ENCODE peak calls at places on chromosome 15, in five cellular contexts. Q is HCT116, D is GM06990, A is cardiac fibroblast, I is AG09309. P is an unnamed sample.

GRCh38 chr15:78207110-78207458 is 27.3 kb downstream of the ACSBG1 start:
- DNase-seq in Q (no peak), D (no peak), A (no peak), I (no peak), P (no peak)

GRCh38 chr15:70670680-70671079 is 92.7 kb downstream of the UACA start:
- DNase-seq in Q (no peak), D (no peak), A (peak), I (no peak), P (no peak)

GRCh38 chr15:31260646-31261265 is 65.9 kb upstream of the KLF13 start:
- DNase-seq in Q (no peak), D (no peak), A (no peak), I (no peak), P (no peak)

GRCh38 chr15:75782926-75783325 is 60.3 kb upstream of the UBE2Q2 start:
- DNase-seq in Q (no peak), D (no peak), A (no peak), I (no peak), P (no peak)

GRCh38 chr15:48625126-48625525 is 20.4 kb downstream of the FBN1 start:
- DNase-seq in Q (no peak), D (no peak), A (no peak), I (no peak), P (no peak)

GRCh38 chr15:85314653-85315052 is 65.8 kb upstream of the AKAP13 start:
- DNase-seq in Q (no peak), D (no peak), A (no peak), I (no peak), P (peak)

GRCh38 chr15:76936671-76937070 is 5.1 kb downstream of the RCN2 start:
- DNase-seq in Q (no peak), D (no peak), A (peak), I (no peak), P (no peak)

GRCh38 chr15:45548753-45549520 is 26.4 kb upstream of the SLC30A4 start:
- DNase-seq in Q (no peak), D (no peak), A (no peak), I (no peak), P (no peak)

GRCh38 chr15:62071711-62072308 is 5.0 kb downstream of the C2CD4A start:
- DNase-seq in Q (no peak), D (no peak), A (peak), I (no peak), P (no peak)

GRCh38 chr15:32717290-32718081 is at the start of gene GREM1:
- DNase-seq in Q (no peak), D (no peak), A (peak), I (no peak), P (no peak)

GRCh38 chr15:85620321-85621044 is 174.2 kb downstream of the KLHL25 start:
- DNase-seq in Q (no peak), D (no peak), A (peak), I (no peak), P (peak)

GRCh38 chr15:23035964-23036566 is 3.3 kb downstream of the TUBGCP5 start:
- DNase-seq in Q (peak), D (peak), A (peak), I (no peak), P (peak)

GRCh38 chr15:57607570-57608000 is 15.9 kb downstream of the MYZAP start:
- DNase-seq in Q (peak), D (no peak), A (peak), I (no peak), P (no peak)

GRCh38 chr15:60038111-60038521 is 34.0 kb downstream of the FOXB1 start:
- DNase-seq in Q (no peak), D (no peak), A (no peak), I (no peak), P (no peak)

GRCh38 chr15:77446840-77447390 is 26.2 kb downstream of the HMG20A start:
- DNase-seq in Q (no peak), D (no peak), A (no peak), I (no peak), P (no peak)

GRCh38 chr15:76190767-76191538 is 120.3 kb downstream of the ETFA start:
- DNase-seq in Q (peak), D (peak), A (peak), I (no peak), P (peak)

GRCh38 chr15:57384024-57384423 is 7.7 kb downstream of the CGNL1 start:
- DNase-seq in Q (no peak), D (no peak), A (no peak), I (no peak), P (no peak)

GRCh38 chr15:85361306-85361705 is 19.1 kb upstream of the AKAP13 start:
- DNase-seq in Q (no peak), D (peak), A (no peak), I (no peak), P (no peak)

GRCh38 chr15:83155937-83156336 is 48.5 kb downstream of the TM6SF1 start:
- DNase-seq in Q (no peak), D (no peak), A (no peak), I (no peak), P (no peak)

GRCh38 chr15:35186346-35186745 is 101.3 kb upstream of the NANOGP8 start:
- DNase-seq in Q (no peak), D (no peak), A (no peak), I (no peak), P (no peak)

GRCh38 chr15:28914483-28915023 is 28.8 kb downstream of the APBA2 start:
- DNase-seq in Q (no peak), D (no peak), A (no peak), I (no peak), P (no peak)

GRCh38 chr15:24823473-24823872 is 131.3 kb upstream of the SNRPN start:
- DNase-seq in Q (no peak), D (no peak), A (no peak), I (no peak), P (no peak)

GRCh38 chr15:85741662-85742061 is 53.1 kb downstream of the KLHL25 start:
- DNase-seq in Q (no peak), D (no peak), A (no peak), I (no peak), P (no peak)

GRCh38 chr15:29348308-29348914 is 78.8 kb upstream of the NSMCE3 start:
- DNase-seq in Q (no peak), D (no peak), A (no peak), I (no peak), P (no peak)

GRCh38 chr15:57772223-57772957 is 65.9 kb downstream of the POLR2M start:
- DNase-seq in Q (no peak), D (no peak), A (peak), I (no peak), P (no peak)

GRCh38 chr15:57580866-57581265 is 10.8 kb upstream of the MYZAP start:
- DNase-seq in Q (no peak), D (no peak), A (no peak), I (no peak), P (no peak)

GRCh38 chr15:60582370-60583036 is 103.6 kb upstream of the ICE2 start:
- DNase-seq in Q (no peak), D (no peak), A (peak), I (no peak), P (peak)

GRCh38 chr15:50252556-50252955 is 13.0 kb downstream of the HDC start:
- DNase-seq in Q (no peak), D (no peak), A (no peak), I (no peak), P (no peak)

GRCh38 chr15:34621675-34622074 is 38.2 kb upstream of the GOLGA8B start:
- DNase-seq in Q (peak), D (no peak), A (peak), I (no peak), P (no peak)

GRCh38 chr15:38854506-38854905 is 289.9 kb upstream of the RASGRP1 start:
- DNase-seq in Q (no peak), D (no peak), A (no peak), I (peak), P (no peak)

GRCh38 chr15:97993310-97993738 is 32.8 kb downstream of the ARRDC4 start:
- DNase-seq in Q (no peak), D (no peak), A (no peak), I (no peak), P (no peak)

GRCh38 chr15:26838742-26839460 is 28.0 kb upstream of the GABRA5 start:
- DNase-seq in Q (no peak), D (no peak), A (no peak), I (no peak), P (peak)

GRCh38 chr15:48076454-48076853 is 44.3 kb upstream of the SLC24A5 start:
- DNase-seq in Q (no peak), D (no peak), A (no peak), I (no peak), P (no peak)

GRCh38 chr15:60077581-60078359 is 73.7 kb downstream of the FOXB1 start:
- DNase-seq in Q (no peak), D (no peak), A (no peak), I (no peak), P (peak)

GRCh38 chr15:101651753-101652097 is 456 bp downstream of the TM2D3 start:
- DNase-seq in Q (no peak), D (no peak), A (peak), I (no peak), P (no peak)

DNA sequence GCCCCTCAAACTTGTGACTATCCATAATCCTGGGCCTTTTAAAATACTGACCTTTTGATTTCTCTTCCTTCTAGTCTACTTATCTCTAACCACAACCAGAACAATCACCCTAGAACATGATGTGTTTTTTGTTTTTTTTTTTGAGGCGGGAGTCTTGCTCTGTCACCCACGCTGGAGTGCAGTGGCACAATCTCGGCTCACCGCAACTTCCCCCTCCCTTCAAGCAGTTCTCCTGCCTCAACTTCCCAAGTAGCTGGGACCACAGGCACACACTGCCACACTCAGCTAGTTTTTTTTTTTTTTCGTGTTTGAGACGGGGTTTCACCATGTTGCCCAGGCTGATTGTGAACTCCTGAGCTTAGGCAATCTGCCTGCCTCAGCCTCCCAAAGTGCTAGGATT is 25.1 kb downstream of the VPS39 start:
- DNase-seq in Q (no peak), D (no peak), A (no peak), I (no peak), P (no peak)
- TF ChIP-seq CTCF in Q (no peak), D (no peak), A (no peak), I (no peak), P (no peak)

DNA sequence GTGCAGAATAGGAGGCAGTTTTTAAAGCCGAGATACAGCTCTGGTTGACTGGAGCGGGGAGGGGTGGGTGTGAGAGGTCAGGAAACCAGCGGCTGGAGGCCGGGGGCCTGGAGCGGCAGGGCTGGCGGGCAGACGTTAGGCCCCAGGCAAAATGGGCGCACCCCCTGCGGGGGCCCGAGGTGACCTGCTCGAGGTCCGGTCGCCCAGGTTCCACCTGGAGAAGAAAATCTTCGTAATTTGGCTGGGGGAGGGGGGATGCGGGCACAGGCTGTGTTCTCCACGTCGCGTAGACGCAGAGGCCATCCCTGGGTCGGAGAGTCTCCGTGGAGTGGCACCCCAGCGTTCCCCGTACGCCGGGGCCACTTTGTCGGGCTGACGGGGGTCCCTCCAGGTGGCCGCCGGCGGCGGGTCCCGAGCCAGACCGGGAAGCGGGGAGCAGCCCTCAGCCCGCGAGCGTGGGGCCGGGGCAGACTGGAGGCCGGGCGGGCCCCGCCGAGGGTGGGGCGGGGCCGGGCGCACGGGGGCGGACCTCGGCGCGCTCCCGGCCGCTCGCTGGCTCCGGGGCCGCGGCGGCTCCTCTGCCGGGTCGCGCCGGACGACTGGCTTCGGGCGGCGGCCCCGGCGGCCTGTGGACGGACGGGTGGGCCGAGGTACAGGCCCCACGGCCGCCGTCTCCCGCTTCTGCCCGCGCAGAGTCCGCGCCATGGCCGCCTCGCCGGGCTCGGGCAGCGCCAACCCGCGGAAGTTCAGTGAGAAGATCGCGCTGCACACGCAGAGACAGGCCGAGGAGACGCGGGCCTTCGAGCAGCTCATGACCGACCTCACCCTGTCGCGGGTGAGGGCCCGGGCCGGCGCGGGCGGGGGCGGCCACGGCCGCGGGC is at the start of gene CRTC3:
- DNase-seq in Q (no peak), D (peak), A (peak), I (no peak), P (peak)
- TF ChIP-seq CTCF in Q (no peak), D (peak), A (peak), I (no peak), P (no peak)

GRCh38 chr15:40358492-40359353 is 704 bp downstream of the DISP2 start:
- DNase-seq in Q (no peak), D (no peak), A (no peak), I (no peak), P (peak)
- TF ChIP-seq CTCF in Q (peak), D (peak), A (peak), I (peak), P (no peak)

DNA sequence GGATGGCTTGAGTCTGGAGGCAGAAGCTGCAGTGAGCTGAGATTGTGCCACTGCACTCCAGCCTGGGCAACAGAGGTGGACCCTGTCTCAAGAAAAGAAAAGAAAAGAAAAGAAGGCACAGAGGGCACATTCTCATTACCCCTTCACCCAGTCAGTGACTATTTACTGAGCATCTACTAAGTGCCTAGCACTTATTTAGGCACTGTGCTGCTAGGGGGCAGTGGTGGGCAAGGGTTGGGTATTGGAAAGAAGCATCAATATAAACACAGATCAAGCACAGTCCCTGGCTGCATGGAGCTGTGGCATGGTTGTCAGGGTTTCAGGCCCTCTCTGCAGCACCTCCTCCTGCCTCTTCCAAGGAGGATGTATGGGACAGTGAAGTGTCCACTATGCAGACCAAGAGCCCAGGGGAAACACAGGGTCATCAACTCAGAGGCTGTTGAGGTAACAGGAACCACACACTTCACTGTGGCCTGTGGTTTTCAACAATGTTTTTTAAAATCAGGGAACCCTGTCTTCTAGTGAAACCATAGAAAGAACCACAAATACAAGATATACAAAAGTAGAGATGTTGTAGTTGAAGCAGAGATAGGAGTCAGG is 138.5 kb downstream of the RAB11A start:
- DNase-seq in Q (no peak), D (no peak), A (no peak), I (no peak), P (peak)
- TF ChIP-seq CTCF in Q (peak), D (peak), A (no peak), I (no peak), P (no peak)

DNA sequence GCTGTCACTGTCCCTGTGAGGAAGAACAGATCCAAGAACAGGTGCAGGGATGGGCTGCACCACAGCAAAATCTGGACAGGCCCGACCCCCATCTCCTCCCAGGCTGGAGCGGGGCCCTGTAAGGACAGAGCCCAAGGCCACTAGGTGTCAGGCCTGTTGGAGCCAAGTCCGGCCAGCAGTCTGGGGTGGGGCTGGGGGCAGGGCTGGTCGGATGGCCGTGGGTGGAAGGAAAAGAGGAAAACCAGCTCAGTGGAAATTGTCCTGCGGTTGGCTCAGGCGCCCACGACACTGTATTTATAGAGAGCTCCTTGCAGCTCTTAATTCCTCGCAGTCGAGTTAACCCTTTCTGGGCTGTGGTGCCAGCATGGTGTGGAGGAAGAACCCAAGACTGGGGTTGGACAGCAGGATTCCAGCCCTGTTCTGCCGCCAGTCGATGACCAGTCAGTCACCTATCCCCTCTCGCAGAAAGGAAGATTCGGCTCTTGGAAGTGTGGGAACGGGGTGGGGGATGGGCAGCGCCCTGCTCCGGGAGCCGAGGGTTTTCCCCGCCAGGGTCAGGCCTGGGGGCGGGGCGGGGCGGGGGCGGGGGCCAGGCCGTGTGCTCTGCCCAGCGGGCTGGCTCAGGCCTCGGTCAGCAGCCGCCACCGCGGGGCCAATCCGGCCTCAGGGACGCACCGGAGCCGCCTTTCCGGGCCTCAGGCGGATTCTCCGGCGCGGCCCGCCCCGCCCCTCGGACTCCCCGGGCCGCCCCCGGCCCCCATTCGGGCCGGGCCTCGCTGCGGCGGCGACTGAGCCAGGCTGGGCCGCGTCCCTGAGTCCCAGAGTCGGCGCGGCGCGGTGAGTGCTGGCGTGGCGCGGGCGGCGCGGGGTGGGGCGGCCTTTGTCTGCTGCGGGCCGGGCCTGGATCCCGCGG is at the start of gene CD276:
- DNase-seq in Q (peak), D (no peak), A (peak), I (no peak), P (peak)
- TF ChIP-seq CTCF in Q (peak), D (peak), A (no peak), I (peak), P (no peak)

GRCh38 chr15:63586790-63587189 is 10.4 kb upstream of the FBXL22 start:
- DNase-seq in Q (no peak), D (no peak), A (no peak), I (no peak), P (no peak)
- TF ChIP-seq CTCF in Q (no peak), D (no peak), A (no peak), I (no peak), P (no peak)

DNA sequence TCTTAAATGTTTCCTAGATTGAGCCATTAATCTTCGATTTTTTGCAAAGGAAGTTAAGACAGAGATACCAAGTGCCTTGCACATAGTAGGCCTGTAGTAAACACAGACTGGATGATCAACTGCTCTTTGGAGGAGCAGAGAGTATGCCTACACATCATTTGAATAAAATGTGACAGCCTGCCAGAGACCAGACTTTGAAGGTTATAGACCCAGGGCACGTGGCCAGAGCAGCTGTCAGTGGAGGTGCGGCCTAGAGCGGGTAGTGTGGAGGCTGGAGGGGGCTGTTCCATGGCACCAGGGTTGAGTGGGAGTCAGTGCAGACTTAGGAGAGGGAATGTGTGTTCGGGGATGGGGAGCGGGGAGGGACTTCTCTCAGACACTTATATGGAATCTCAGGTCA is 80.8 kb downstream of the SMAD3 start:
- DNase-seq in Q (no peak), D (no peak), A (peak), I (no peak), P (no peak)
- TF ChIP-seq CTCF in Q (no peak), D (no peak), A (no peak), I (no peak), P (no peak)

GRCh38 chr15:74374648-74375302 is 7.3 kb upstream of the CYP11A1 start:
- DNase-seq in Q (no peak), D (no peak), A (no peak), I (no peak), P (no peak)
- TF ChIP-seq CTCF in Q (no peak), D (peak), A (no peak), I (no peak), P (no peak)

GRCh38 chr15:99105516-99106341 is 849 bp downstream of the SYNM start:
- DNase-seq in Q (no peak), D (peak), A (peak), I (no peak), P (peak)
- TF ChIP-seq CTCF in Q (no peak), D (no peak), A (no peak), I (no peak), P (no peak)

GRCh38 chr15:52133510-52134220 is 21.1 kb upstream of the BCL2L10 start:
- DNase-seq in Q (no peak), D (no peak), A (no peak), I (no peak), P (no peak)
- TF ChIP-seq CTCF in Q (no peak), D (no peak), A (no peak), I (no peak), P (no peak)